ENCODE peak calls at places on chromosomes 11 and 22, in four cellular contexts. One of them, this sample, is unnamed. For H3K27me3, the result is how much of the 10 kb centered on the place peaks cover.

GRCh38 chr11:3840870-3841425 is at the start of gene RHOG:
- DNase-seq in tibial artery: peak
- DNase-seq in prostate gland: peak
- DNase-seq in thyroid gland: peak
- DNase-seq in this sample: peak

GRCh38 chr11:35200811-35201341 is 61.9 kb downstream of the CD44 start:
- DNase-seq in thyroid gland: no peak
- DNase-seq in prostate gland: no peak
- DNase-seq in tibial artery: no peak
- DNase-seq in this sample: no peak

GRCh38 chr11:35714882-35715612 is 52.5 kb downstream of the TRIM44 start:
- DNase-seq in prostate gland: no peak
- DNase-seq in tibial artery: no peak
- DNase-seq in thyroid gland: no peak
- DNase-seq in this sample: no peak

GRCh38 chr11:66367561-66368312 is 3.8 kb downstream of the SLC29A2 start:
- DNase-seq in prostate gland: no peak
- DNase-seq in thyroid gland: no peak
- DNase-seq in tibial artery: no peak
- DNase-seq in this sample: no peak

GRCh38 chr11:44835979-44836378 is 109.2 kb downstream of the TSPAN18 start:
- DNase-seq in thyroid gland: no peak
- DNase-seq in prostate gland: no peak
- DNase-seq in tibial artery: no peak
- DNase-seq in this sample: no peak

GRCh38 chr11:44684886-44685285 is 41.9 kb upstream of the TSPAN18 start:
- DNase-seq in prostate gland: no peak
- DNase-seq in tibial artery: no peak
- DNase-seq in thyroid gland: no peak
- DNase-seq in this sample: no peak

GRCh38 chr22:44020981-44021380 is 3.1 kb upstream of the PARVB start:
- DNase-seq in prostate gland: no peak
- DNase-seq in thyroid gland: no peak
- DNase-seq in tibial artery: no peak
- DNase-seq in this sample: no peak

GRCh38 chr22:45892681-45893461 is 84.1 kb downstream of the WNT7B start:
- DNase-seq in tibial artery: no peak
- DNase-seq in prostate gland: no peak
- DNase-seq in thyroid gland: no peak
- DNase-seq in this sample: no peak

GRCh38 chr11:108973402-108974119 is 308.7 kb downstream of the DDX10 start:
- DNase-seq in thyroid gland: no peak
- DNase-seq in tibial artery: no peak
- DNase-seq in prostate gland: no peak
- DNase-seq in this sample: no peak

GRCh38 chr22:47629273-47629711 is 866.8 kb downstream of the TBC1D22A start:
- DNase-seq in tibial artery: peak
- DNase-seq in prostate gland: no peak
- DNase-seq in thyroid gland: peak
- DNase-seq in this sample: no peak

GRCh38 chr22:38485783-38486182 is 17.9 kb downstream of the KDELR3 start:
- DNase-seq in tibial artery: no peak
- DNase-seq in prostate gland: peak
- DNase-seq in thyroid gland: no peak
- DNase-seq in this sample: no peak

GRCh38 chr11:105489431-105489830 is 120.4 kb upstream of the GRIA4 start:
- DNase-seq in prostate gland: no peak
- DNase-seq in thyroid gland: peak
- DNase-seq in tibial artery: no peak
- DNase-seq in this sample: no peak

GRCh38 chr22:46894081-46894671 is 131.7 kb downstream of the TBC1D22A start:
- DNase-seq in thyroid gland: no peak
- DNase-seq in tibial artery: no peak
- DNase-seq in prostate gland: no peak
- DNase-seq in this sample: no peak

GRCh38 chr11:70067591-70068341 is 10.4 kb upstream of the ANO1 start:
- DNase-seq in prostate gland: peak
- DNase-seq in thyroid gland: peak
- DNase-seq in tibial artery: no peak
- DNase-seq in this sample: peak

GRCh38 chr11:112555491-112556364 is 295.1 kb upstream of the PLET1 start:
- DNase-seq in tibial artery: peak
- DNase-seq in thyroid gland: peak
- DNase-seq in prostate gland: no peak
- DNase-seq in this sample: peak

GRCh38 chr22:49149721-49150608 is 677.7 kb downstream of the BRD1 start:
- DNase-seq in prostate gland: no peak
- DNase-seq in tibial artery: no peak
- DNase-seq in thyroid gland: no peak
- DNase-seq in this sample: no peak

GRCh38 chr11:78586452-78587046 is 11.9 kb upstream of the NARS2 start:
- DNase-seq in prostate gland: no peak
- DNase-seq in tibial artery: no peak
- DNase-seq in thyroid gland: no peak
- DNase-seq in this sample: no peak

GRCh38 chr11:126842038-126842437 is 158.5 kb downstream of the KIRREL3 start:
- DNase-seq in prostate gland: no peak
- DNase-seq in thyroid gland: no peak
- DNase-seq in tibial artery: no peak
- DNase-seq in this sample: no peak

GRCh38 chr11:119513141-119513805 is 90.3 kb upstream of the THY1 start:
- DNase-seq in thyroid gland: no peak
- DNase-seq in prostate gland: no peak
- DNase-seq in tibial artery: no peak
- DNase-seq in this sample: no peak

GRCh38 chr11:67562951-67563350 is 20.7 kb upstream of the GSTP1 start:
- DNase-seq in thyroid gland: no peak
- DNase-seq in prostate gland: no peak
- DNase-seq in tibial artery: no peak
- DNase-seq in this sample: no peak

GRCh38 chr11:9529333-9529648 is 44.2 kb upstream of the WEE1 start:
- DNase-seq in thyroid gland: peak
- DNase-seq in tibial artery: peak
- DNase-seq in prostate gland: no peak
- DNase-seq in this sample: no peak

GRCh38 chr11:121983901-121984300 is 132.1 kb downstream of the BLID start:
- DNase-seq in thyroid gland: no peak
- DNase-seq in prostate gland: no peak
- DNase-seq in tibial artery: no peak
- DNase-seq in this sample: no peak

GRCh38 chr22:43901976-43902643 is 10.3 kb upstream of the PNPLA5 start:
- DNase-seq in prostate gland: no peak
- DNase-seq in thyroid gland: no peak
- DNase-seq in tibial artery: no peak
- DNase-seq in this sample: no peak

GRCh38 chr11:34987617-34988016 is 71.2 kb downstream of the PDHX start:
- DNase-seq in thyroid gland: no peak
- DNase-seq in prostate gland: no peak
- DNase-seq in tibial artery: no peak
- DNase-seq in this sample: no peak

GRCh38 chr22:49634006-49634772 is 193.5 kb downstream of the BRD1 start:
- DNase-seq in thyroid gland: no peak
- DNase-seq in prostate gland: no peak
- DNase-seq in tibial artery: no peak
- DNase-seq in this sample: no peak

GRCh38 chr11:95144313-95145235 is 54.9 kb downstream of the ENDOD1 start:
- DNase-seq in thyroid gland: no peak
- DNase-seq in prostate gland: no peak
- DNase-seq in tibial artery: no peak
- DNase-seq in this sample: no peak

GRCh38 chr11:123301696-123302400 is 106.8 kb upstream of the CLMP start:
- DNase-seq in tibial artery: no peak
- DNase-seq in thyroid gland: peak
- DNase-seq in prostate gland: peak
- DNase-seq in this sample: peak

GRCh38 chr22:29944339-29944738 is 61.4 kb downstream of the MTMR3 start:
- DNase-seq in thyroid gland: no peak
- DNase-seq in prostate gland: no peak
- DNase-seq in tibial artery: no peak
- DNase-seq in this sample: no peak

GRCh38 chr11:11970556-11970955 is 37.9 kb downstream of the DKK3 start:
- DNase-seq in prostate gland: no peak
- DNase-seq in tibial artery: no peak
- DNase-seq in thyroid gland: no peak
- DNase-seq in this sample: no peak

GRCh38 chr11:120180571-120181445 is 30.0 kb upstream of the OAF start:
- DNase-seq in thyroid gland: no peak
- DNase-seq in tibial artery: peak
- DNase-seq in prostate gland: no peak
- DNase-seq in this sample: no peak

GRCh38 chr11:128688031-128688713 is 5.7 kb upstream of the FLI1 start:
- DNase-seq in prostate gland: no peak
- DNase-seq in tibial artery: no peak
- DNase-seq in thyroid gland: no peak
- DNase-seq in this sample: no peak

GRCh38 chr11:100687032-100687629 is at the start of gene ARHGAP42:
- DNase-seq in prostate gland: peak
- DNase-seq in thyroid gland: peak
- DNase-seq in tibial artery: peak
- DNase-seq in this sample: peak

GRCh38 chr11:19432370-19433163 is 191.8 kb upstream of the E2F8 start:
- DNase-seq in tibial artery: no peak
- DNase-seq in thyroid gland: peak
- DNase-seq in prostate gland: no peak
- DNase-seq in this sample: no peak

GRCh38 chr11:45901646-45902045 is 5.4 kb downstream of the FREY1 start:
- DNase-seq in tibial artery: no peak
- DNase-seq in prostate gland: no peak
- DNase-seq in thyroid gland: no peak
- DNase-seq in this sample: no peak

GRCh38 chr11:12016246-12016645 is 7.8 kb upstream of the DKK3 start:
- DNase-seq in tibial artery: no peak
- DNase-seq in thyroid gland: no peak
- DNase-seq in prostate gland: no peak
- DNase-seq in this sample: no peak

GRCh38 chr11:71115770-71116434 is 136.5 kb downstream of the SHANK2 start:
- DNase-seq in tibial artery: no peak
- DNase-seq in thyroid gland: no peak
- DNase-seq in prostate gland: no peak
- DNase-seq in this sample: no peak

DNA sequence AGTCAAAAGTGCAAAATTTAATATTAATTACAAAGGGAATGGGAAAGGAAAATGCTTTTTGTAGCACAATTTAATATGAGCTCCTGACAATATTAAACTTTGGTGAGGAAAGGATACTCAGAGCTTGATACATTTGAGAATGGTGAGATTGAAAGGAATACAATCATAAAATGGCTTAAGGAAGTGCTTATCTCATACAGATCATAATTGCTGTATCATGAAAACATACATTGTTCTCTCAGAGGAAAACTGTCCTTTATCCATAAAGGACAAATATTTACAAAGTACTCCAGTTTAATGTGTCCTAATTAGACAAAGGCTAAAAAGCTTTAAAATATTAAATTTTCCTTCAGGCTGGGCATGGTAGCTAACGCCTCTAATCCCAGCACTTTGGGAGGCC is 260.4 kb downstream of the TMEM135 start:
- DNase-seq in tibial artery: no peak
- DNase-seq in thyroid gland: no peak
- DNase-seq in prostate gland: no peak
- DNase-seq in this sample: no peak
- H3K27me3 ChIP-seq in tibial artery: under half
- H3K27me3 ChIP-seq in thyroid gland: under half
- H3K27me3 ChIP-seq in prostate gland: under half
- H3K27me3 ChIP-seq in this sample: under half

GRCh38 chr11:6962141-6962540 is 35.9 kb downstream of the ZNF215 start:
- DNase-seq in tibial artery: no peak
- DNase-seq in prostate gland: no peak
- DNase-seq in thyroid gland: no peak
- DNase-seq in this sample: no peak

DNA sequence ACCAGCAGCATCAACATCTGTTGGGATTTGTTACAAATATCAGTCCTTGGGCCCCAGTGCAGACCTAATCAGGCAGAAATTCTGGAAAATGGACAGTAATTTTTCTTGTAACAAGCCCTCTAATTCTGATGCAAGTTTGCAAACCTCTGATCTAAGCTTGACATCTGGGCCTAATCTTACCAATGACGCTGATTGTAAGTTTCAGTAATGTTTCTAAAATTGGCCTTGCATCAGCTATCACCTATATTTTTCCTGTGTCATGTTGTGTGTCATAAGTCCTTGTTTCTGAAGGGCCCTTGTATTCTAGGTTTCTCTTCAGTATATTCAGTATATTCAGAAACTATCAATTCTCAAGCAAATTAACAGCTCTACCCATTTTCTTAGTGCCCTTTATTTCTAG is 36.4 kb downstream of the ZNF215 start:
- DNase-seq in tibial artery: no peak
- DNase-seq in prostate gland: no peak
- DNase-seq in thyroid gland: no peak
- DNase-seq in this sample: no peak
- H3K27ac ChIP-seq in tibial artery: no peak
- H3K27ac ChIP-seq in prostate gland: no peak
- H3K27ac ChIP-seq in thyroid gland: no peak
- H3K27ac ChIP-seq in this sample: no peak

DNA sequence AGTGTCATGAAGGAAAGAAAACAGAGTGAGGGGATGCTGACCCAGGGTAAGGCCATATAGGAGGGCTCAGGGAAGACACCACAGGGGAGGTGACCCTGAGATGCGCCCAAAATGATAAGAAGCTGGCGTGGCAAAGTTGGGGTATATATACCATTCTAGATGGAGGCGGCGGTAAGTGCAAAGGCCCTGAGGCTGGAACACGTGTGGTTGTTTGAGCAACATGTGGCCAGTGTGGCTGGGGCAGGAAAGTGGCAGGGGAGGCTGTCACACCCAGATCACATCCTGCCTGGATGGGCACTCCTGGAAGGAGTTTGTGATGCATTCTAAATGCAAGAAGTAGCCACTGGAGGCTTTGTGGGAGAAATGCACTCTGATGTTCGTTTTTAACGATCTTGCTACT is 70.2 kb downstream of the CYTH4 start:
- DNase-seq in tibial artery: no peak
- DNase-seq in prostate gland: no peak
- DNase-seq in thyroid gland: no peak
- DNase-seq in this sample: no peak
- H3K27me3 ChIP-seq in tibial artery: half or more
- H3K27me3 ChIP-seq in prostate gland: under half
- H3K27me3 ChIP-seq in thyroid gland: under half
- H3K27me3 ChIP-seq in this sample: under half

GRCh38 chr11:2325719-2326118 is 23.9 kb downstream of the TSPAN32 start:
- DNase-seq in prostate gland: peak
- DNase-seq in thyroid gland: peak
- DNase-seq in tibial artery: no peak
- DNase-seq in this sample: no peak
- H3K27ac ChIP-seq in prostate gland: peak
- H3K27ac ChIP-seq in thyroid gland: no peak
- H3K27ac ChIP-seq in tibial artery: no peak
- H3K27ac ChIP-seq in this sample: no peak

This sample was measured in Peyer's patch.